ENCODE peak calls at places on chromosomes 7 and 10, in eight cellular contexts. S, B, V, E, L, Z, A and K are unnamed samples.
A peak's percentile ranks its signal among the peaks of the same experiment; 100 is the strongest.

GRCh38 chr10:79184141-79184625 is 115.4 kb downstream of the ZMIZ1 start:
- DNase-seq in S (peak; percentile 77), B (peak; percentile 66), V (no peak), E (no peak), L (no peak), Z (no peak), A (no peak), K (no peak)

GRCh38 chr10:21281765-21282484 is 243.6 kb downstream of the SKIDA1 start:
- DNase-seq in S (no peak), B (no peak), V (no peak), E (no peak), L (peak; percentile 17), Z (no peak), A (no peak), K (no peak)

GRCh38 chr7:87833130-87833529 is 43.0 kb downstream of the SLC25A40 start:
- DNase-seq in S (no peak), B (no peak), V (no peak), E (no peak), L (no peak), Z (no peak), A (no peak), K (no peak)

GRCh38 chr7:86926732-86927131 is 132.7 kb downstream of the ELAPOR2 start:
- DNase-seq in S (peak; percentile 28), B (peak; percentile 53), V (no peak), E (no peak), L (no peak), Z (no peak), A (no peak), K (no peak)

GRCh38 chr7:149573519-149573918 is 75.9 kb upstream of the ZNF746 start:
- DNase-seq in S (no peak), B (no peak), V (no peak), E (no peak), L (no peak), Z (no peak), A (no peak), K (no peak)

GRCh38 chr7:95420996-95421846 is 13.6 kb downstream of the PON2 start:
- DNase-seq in S (no peak), B (no peak), V (no peak), E (no peak), L (no peak), Z (no peak), A (no peak), K (no peak)

GRCh38 chr7:55207423-55207822 is 157.7 kb upstream of the LANCL2 start:
- DNase-seq in S (no peak), B (no peak), V (no peak), E (no peak), L (no peak), Z (no peak), A (no peak), K (no peak)

GRCh38 chr7:82677064-82677463 is 233.5 kb upstream of the CACNA2D1 start:
- DNase-seq in S (no peak), B (peak; percentile 34), V (no peak), E (no peak), L (no peak), Z (no peak), A (no peak), K (no peak)

GRCh38 chr7:47423196-47423595 is 158.7 kb downstream of the TNS3 start:
- DNase-seq in S (no peak), B (no peak), V (no peak), E (no peak), L (peak; percentile 19), Z (no peak), A (no peak), K (no peak)

GRCh38 chr7:151412318-151412717 is 2.5 kb upstream of the WDR86 start:
- DNase-seq in S (no peak), B (no peak), V (no peak), E (no peak), L (no peak), Z (no peak), A (no peak), K (no peak)

GRCh38 chr7:151409555-151410404 is at the start of gene WDR86:
- DNase-seq in S (no peak), B (peak; percentile 98), V (no peak), E (no peak), L (peak; percentile 62), Z (no peak), A (peak; percentile 18), K (peak; percentile 23)

GRCh38 chr7:151408839-151409554 is 841 bp downstream of the WDR86 start:
- DNase-seq in S (peak; percentile 66), B (peak; percentile 87), V (no peak), E (peak; percentile 49), L (peak; percentile 68), Z (peak; percentile 82), A (peak; percentile 50), K (peak; percentile 22)

GRCh38 chr7:151411551-151411950 is 1.7 kb upstream of the WDR86 start:
- DNase-seq in S (no peak), B (peak; percentile 58), V (peak; percentile 61), E (no peak), L (no peak), Z (no peak), A (no peak), K (no peak)

DNA sequence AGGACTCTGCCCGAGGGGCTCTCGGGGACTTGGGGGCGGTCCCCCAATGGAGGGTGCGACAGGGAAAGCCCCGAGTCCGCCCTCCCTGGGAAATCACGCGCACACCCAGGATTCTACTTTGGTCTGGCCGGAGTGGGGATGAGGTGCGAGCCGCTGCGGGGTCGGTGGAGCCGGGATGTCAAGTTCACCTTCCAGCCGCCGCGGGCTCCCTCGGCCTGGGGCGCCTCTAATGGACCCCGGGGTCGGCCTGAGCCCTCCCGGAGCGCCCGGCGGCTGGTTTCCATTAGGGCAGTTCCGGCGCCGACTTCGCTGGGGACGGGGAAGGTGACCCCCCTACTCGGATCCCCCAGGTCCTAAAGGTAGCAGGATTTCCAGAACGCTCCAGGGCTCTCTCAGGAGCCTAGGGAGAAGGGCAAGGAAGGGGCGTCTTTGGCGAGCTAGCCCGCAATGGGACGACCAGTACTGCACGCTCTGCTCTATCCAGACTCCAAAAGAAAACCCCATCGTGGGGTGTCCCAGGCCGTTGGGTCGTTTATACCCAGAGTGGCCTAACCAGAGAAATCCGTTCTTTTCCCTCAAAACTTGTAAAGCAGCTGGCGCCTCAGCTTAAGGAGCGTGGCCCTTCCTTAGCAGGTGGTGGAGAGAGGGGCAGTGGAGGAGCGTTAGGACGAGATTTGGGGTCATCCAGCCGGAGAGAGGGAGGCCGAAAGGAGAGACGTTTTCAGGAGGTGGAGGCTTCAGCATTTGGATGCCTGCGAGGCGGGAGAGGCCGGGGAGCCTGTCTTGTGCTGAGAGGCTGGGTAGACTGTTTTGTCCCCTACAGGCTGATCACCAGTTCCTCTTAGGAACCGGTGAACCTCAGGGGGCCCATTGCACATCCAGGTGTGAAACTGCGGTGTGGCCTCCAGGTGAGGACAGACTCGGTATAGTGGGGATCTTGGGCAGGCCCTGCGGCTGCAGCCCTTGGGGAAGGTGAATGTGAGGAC is 860 bp upstream of the WDR86 start:
- DNase-seq in S (no peak), B (peak; percentile 93), V (no peak), E (no peak), L (peak; percentile 71), Z (no peak), A (peak; percentile 23), K (no peak)
- TF ChIP-seq POLR2AphosphoS5 in S (no peak), B (no peak), V (no peak), E (no peak), L (no peak), Z (peak; percentile 21), A (no peak), K (no peak)

DNA sequence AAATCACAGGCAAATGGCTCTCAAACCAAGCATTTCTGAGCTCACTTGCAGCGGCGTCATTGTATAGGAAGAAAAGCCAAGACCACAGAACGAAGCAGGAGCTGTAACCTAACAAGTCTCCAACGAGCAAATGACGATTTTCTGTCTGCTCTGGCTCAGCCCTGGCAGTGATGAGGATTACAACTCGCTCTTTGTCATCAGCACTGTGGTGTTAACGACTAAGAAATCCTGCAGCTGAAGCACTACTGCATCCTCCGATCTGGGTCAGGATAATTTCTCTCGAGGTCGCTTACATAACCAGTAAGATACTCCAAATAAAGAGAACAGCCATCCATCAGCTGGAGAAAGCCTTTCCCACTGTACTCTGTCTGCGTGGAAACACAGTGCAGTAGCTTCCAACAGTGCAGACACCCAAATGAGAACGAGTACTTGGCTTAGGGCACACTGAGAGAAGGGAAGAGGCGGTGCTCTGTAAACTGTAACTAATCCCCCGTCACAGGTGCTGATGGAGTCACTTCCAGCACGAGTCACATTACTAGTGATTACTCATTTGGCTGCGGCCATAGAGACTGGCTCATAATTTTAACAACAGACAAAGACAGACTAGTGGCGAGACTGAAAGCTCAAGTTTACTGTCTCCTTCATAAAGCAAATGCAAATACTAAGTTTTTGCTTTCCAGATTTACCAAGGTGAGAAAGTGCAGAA is 135.8 kb downstream of the NRBF2 start:
- DNase-seq in S (peak; percentile 92), B (peak; percentile 49), V (peak; percentile 71), E (peak; percentile 89), L (peak; percentile 95), Z (peak; percentile 93), A (peak; percentile 29), K (peak; percentile 36)
- TF ChIP-seq POLR2AphosphoS5 in S (peak; percentile 95), B (peak; percentile 93), V (peak; percentile 93), E (peak; percentile 99), L (peak; percentile 96), Z (peak; percentile 99), A (peak; percentile 99), K (peak; percentile 99)

GRCh38 chr7:25858562-25859411 is 293.2 kb upstream of the NFE2L3 start:
- DNase-seq in S (no peak), B (no peak), V (no peak), E (peak; percentile 49), L (no peak), Z (no peak), A (no peak), K (no peak)
- TF ChIP-seq POLR2AphosphoS5 in S (no peak), B (no peak), V (no peak), E (no peak), L (no peak), Z (no peak), A (no peak), K (no peak)

DNA sequence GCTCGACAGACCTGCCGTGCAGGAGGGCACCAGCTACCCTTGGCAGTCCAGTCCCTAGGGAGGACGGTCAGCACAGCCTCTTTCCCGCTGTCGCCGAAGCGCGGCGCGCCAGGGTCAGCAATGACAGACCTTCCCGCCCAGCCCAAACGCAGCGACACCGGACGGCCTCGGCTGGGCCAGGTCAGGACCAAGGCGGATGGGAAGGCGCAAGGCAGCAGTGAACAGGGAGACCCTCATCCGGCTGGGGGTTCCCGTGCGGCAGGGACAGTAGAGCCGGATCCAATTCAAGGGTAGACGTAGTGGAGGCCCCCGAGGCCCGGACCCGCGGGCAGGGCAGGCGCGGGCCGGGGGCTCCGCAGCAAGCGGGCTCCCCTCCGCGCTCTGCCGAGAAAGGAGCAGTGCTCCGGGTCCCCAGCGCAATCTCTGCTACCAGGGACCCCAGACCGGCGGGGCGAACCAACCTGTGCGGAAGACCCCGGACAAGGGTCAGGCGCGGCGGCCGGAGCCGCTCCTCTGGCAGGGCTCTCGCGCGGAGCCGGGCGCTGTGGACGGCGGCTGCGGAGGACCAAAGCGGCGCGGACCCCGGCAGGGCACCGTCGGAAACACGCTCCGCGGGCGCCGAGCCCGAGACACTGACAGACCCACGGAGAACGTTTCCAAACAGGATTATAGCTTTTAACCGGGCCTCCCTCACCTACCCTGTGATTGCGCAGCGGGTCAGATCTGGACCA is at the start of gene SEC31B:
- DNase-seq in S (peak; percentile 50), B (peak; percentile 85), V (no peak), E (peak; percentile 17), L (no peak), Z (no peak), A (no peak), K (no peak)
- TF ChIP-seq POLR2AphosphoS5 in S (no peak), B (no peak), V (no peak), E (no peak), L (no peak), Z (no peak), A (no peak), K (no peak)